ENCODE peak calls at places on chromosome 21, in eight cellular contexts. I, X, C, V, F, N, O and K are unnamed samples.
A peak's percentile ranks its signal among the peaks of the same experiment; 100 is the strongest.

GRCh38 chr21:46033410-46034404 is 52.1 kb downstream of the COL6A1 start:
- DNase-seq in I (no peak), X (no peak), C (no peak), V (no peak), F (no peak), N (no peak), O (no peak), K (no peak)

GRCh38 chr21:41695513-41695912 is 71.3 kb downstream of the RIPK4 start:
- DNase-seq in I (no peak), X (no peak), C (no peak), V (no peak), F (no peak), N (no peak), O (no peak), K (no peak)

GRCh38 chr21:38244885-38245869 is 11.6 kb upstream of the KCNJ15 start:
- DNase-seq in I (peak; percentile 61), X (peak; percentile 59), C (no peak), V (peak; percentile 43), F (peak; percentile 69), N (peak; percentile 58), O (peak; percentile 23), K (peak; percentile 93)

GRCh38 chr21:38925923-38926322 is 120.2 kb downstream of the ETS2 start:
- DNase-seq in I (peak; percentile 51), X (no peak), C (no peak), V (peak; percentile 76), F (no peak), N (no peak), O (no peak), K (peak; percentile 79)

GRCh38 chr21:30408782-30409494 is 13.1 kb downstream of the KRTAP13-1 start:
- DNase-seq in I (peak; percentile 90), X (no peak), C (peak; percentile 65), V (peak; percentile 67), F (no peak), N (no peak), O (no peak), K (no peak)

GRCh38 chr21:26447932-26448331 is 125.2 kb downstream of the CYYR1 start:
- DNase-seq in I (no peak), X (no peak), C (no peak), V (no peak), F (no peak), N (no peak), O (no peak), K (no peak)

GRCh38 chr21:35624896-35625295 is 435.4 kb downstream of the SETD4 start:
- DNase-seq in I (no peak), X (no peak), C (no peak), V (no peak), F (no peak), N (no peak), O (no peak), K (no peak)

GRCh38 chr21:41616063-41616591 is 108.2 kb upstream of the TMPRSS2 start:
- DNase-seq in I (no peak), X (no peak), C (no peak), V (no peak), F (no peak), N (no peak), O (no peak), K (peak; percentile 93)

GRCh38 chr21:46118305-46118870 is 20.5 kb downstream of the COL6A2 start:
- DNase-seq in I (no peak), X (no peak), C (no peak), V (no peak), F (no peak), N (no peak), O (no peak), K (no peak)

GRCh38 chr21:43827015-43827611 is 37.7 kb downstream of the RRP1 start:
- DNase-seq in I (no peak), X (no peak), C (no peak), V (peak; percentile 9), F (no peak), N (peak; percentile 12), O (no peak), K (peak; percentile 38)

GRCh38 chr21:33384851-33385331 is 18.3 kb upstream of the IFNGR2 start:
- DNase-seq in I (peak; percentile 72), X (no peak), C (no peak), V (no peak), F (peak; percentile 69), N (no peak), O (no peak), K (no peak)

GRCh38 chr21:34510148-34511142 is 1.6 kb downstream of the KCNE1 start:
- DNase-seq in I (peak; percentile 46), X (no peak), C (peak; percentile 84), V (peak; percentile 53), F (peak; percentile 76), N (peak; percentile 28), O (peak; percentile 85), K (peak; percentile 46)

GRCh38 chr21:27171704-27172103 is 204.8 kb upstream of the ADAMTS5 start:
- DNase-seq in I (no peak), X (no peak), C (no peak), V (peak; percentile 74), F (no peak), N (no peak), O (no peak), K (peak; percentile 41)

GRCh38 chr21:44349416-44349846 is 4.0 kb upstream of the TRPM2 start:
- DNase-seq in I (no peak), X (no peak), C (no peak), V (no peak), F (no peak), N (no peak), O (no peak), K (no peak)

GRCh38 chr21:33155457-33155856 is 74.3 kb upstream of the IFNAR2 start:
- DNase-seq in I (no peak), X (no peak), C (no peak), V (no peak), F (no peak), N (no peak), O (no peak), K (no peak)

GRCh38 chr21:37699024-37699770 is 217.1 kb downstream of the KCNJ6 start:
- DNase-seq in I (peak; percentile 28), X (no peak), C (no peak), V (no peak), F (no peak), N (no peak), O (no peak), K (no peak)

GRCh38 chr21:42193131-42193671 is 25.7 kb upstream of the ABCG1 start:
- DNase-seq in I (no peak), X (no peak), C (peak; percentile 17), V (no peak), F (peak; percentile 76), N (peak; percentile 40), O (no peak), K (no peak)

GRCh38 chr21:33027401-33028185 is 1.9 kb downstream of the OLIG2 start:
- DNase-seq in I (no peak), X (no peak), C (no peak), V (no peak), F (no peak), N (no peak), O (peak; percentile 47), K (no peak)

GRCh38 chr21:36966846-36967657 is 583 bp upstream of the HLCS start:
- DNase-seq in I (peak; percentile 40), X (no peak), C (no peak), V (no peak), F (no peak), N (no peak), O (no peak), K (no peak)

GRCh38 chr21:37855568-37856391 is 60.5 kb downstream of the KCNJ6 start:
- DNase-seq in I (no peak), X (no peak), C (no peak), V (no peak), F (no peak), N (no peak), O (no peak), K (no peak)

GRCh38 chr21:43975469-43976098 is 36.5 kb upstream of the TRAPPC10 start:
- DNase-seq in I (peak; percentile 60), X (peak; percentile 33), C (peak; percentile 85), V (peak; percentile 21), F (peak; percentile 92), N (peak; percentile 37), O (peak; percentile 90), K (peak; percentile 18)

GRCh38 chr21:40120944-40121575 is 253.8 kb downstream of the PCP4 start:
- DNase-seq in I (peak; percentile 56), X (no peak), C (no peak), V (no peak), F (no peak), N (no peak), O (no peak), K (no peak)

GRCh38 chr21:46161180-46161799 is 5.9 kb upstream of the FTCD start:
- DNase-seq in I (no peak), X (no peak), C (peak; percentile 16), V (no peak), F (peak; percentile 61), N (no peak), O (no peak), K (no peak)

GRCh38 chr21:45071396-45072165 is 2.8 kb upstream of the ADARB1 start:
- DNase-seq in I (no peak), X (no peak), C (no peak), V (no peak), F (peak; percentile 42), N (no peak), O (no peak), K (no peak)

GRCh38 chr21:45366476-45366875 is 38.5 kb upstream of the COL18A1 start:
- DNase-seq in I (no peak), X (no peak), C (no peak), V (no peak), F (no peak), N (no peak), O (no peak), K (no peak)

GRCh38 chr21:46021978-46022544 is 40.5 kb downstream of the COL6A1 start:
- DNase-seq in I (no peak), X (no peak), C (no peak), V (peak; percentile 35), F (no peak), N (no peak), O (no peak), K (no peak)

GRCh38 chr21:39079617-39080016 is 103.6 kb downstream of the PSMG1 start:
- DNase-seq in I (no peak), X (no peak), C (peak; percentile 49), V (no peak), F (no peak), N (no peak), O (no peak), K (no peak)

GRCh38 chr21:46111193-46111571 is 13.3 kb downstream of the COL6A2 start:
- DNase-seq in I (no peak), X (no peak), C (no peak), V (no peak), F (no peak), N (no peak), O (no peak), K (no peak)

GRCh38 chr21:46386726-46387073 is 62.7 kb downstream of the PCNT start:
- DNase-seq in I (no peak), X (no peak), C (no peak), V (no peak), F (no peak), N (no peak), O (no peak), K (no peak)

GRCh38 chr21:39503138-39503762 is 51.5 kb downstream of the SH3BGR start:
- DNase-seq in I (no peak), X (no peak), C (no peak), V (no peak), F (no peak), N (no peak), O (no peak), K (no peak)

GRCh38 chr21:44930543-44930981 is 9.3 kb upstream of the SLX9 start:
- DNase-seq in I (no peak), X (no peak), C (peak; percentile 45), V (no peak), F (peak; percentile 87), N (no peak), O (peak; percentile 58), K (no peak)

GRCh38 chr21:15826147-15826780 is 96.5 kb downstream of the USP25 start:
- DNase-seq in I (peak; percentile 58), X (peak; percentile 11), C (peak; percentile 57), V (peak; percentile 37), F (no peak), N (peak; percentile 15), O (peak; percentile 30), K (no peak)

GRCh38 chr21:18801468-18801867 is 397.9 kb upstream of the TMPRSS15 start:
- DNase-seq in I (peak; percentile 57), X (no peak), C (no peak), V (no peak), F (no peak), N (no peak), O (no peak), K (no peak)

GRCh38 chr21:16588433-16588860 is 858.7 kb downstream of the USP25 start:
- DNase-seq in I (peak; percentile 64), X (no peak), C (peak; percentile 32), V (peak; percentile 59), F (no peak), N (no peak), O (no peak), K (peak; percentile 57)